ENCODE peak calls at places on chromosomes 1 and 21, in four cellular contexts. G, F, B and R are unnamed samples. For H3K9me3, the result is how much of the 10 kb centered on the place peaks cover.

GRCh38 chr1:232968396-232968795 is 18.0 kb downstream of the NTPCR start:
- DNase-seq in G (no peak), F (no peak), B (no peak), R (no peak)

GRCh38 chr1:157834430-157834829 is 7.2 kb downstream of the CD5L start:
- DNase-seq in F (no peak), B (no peak), G (no peak), R (no peak)

GRCh38 chr1:228500143-228500736 is 13.1 kb downstream of the RNF187 start:
- DNase-seq in F (no peak), G (no peak), B (no peak), R (no peak)

GRCh38 chr1:94971491-94971924 is 44.6 kb upstream of the CNN3 start:
- DNase-seq in G (no peak), B (peak), F (no peak), R (no peak)

GRCh38 chr21:46492851-46493250 is 34.2 kb downstream of the DIP2A start:
- DNase-seq in G (no peak), F (no peak), B (no peak), R (no peak)

GRCh38 chr1:108829498-108829916 is 27.4 kb downstream of the AKNAD1 start:
- DNase-seq in F (no peak), G (no peak), B (peak), R (no peak)

GRCh38 chr1:46615735-46616134 is 876 bp downstream of the MOB3C start:
- DNase-seq in F (no peak), G (no peak), B (no peak), R (no peak)

GRCh38 chr1:31675761-31676160 is 28.1 kb downstream of the COL16A1 start:
- DNase-seq in F (no peak), B (no peak), G (no peak), R (no peak)

GRCh38 chr1:32953495-32953894 is 11.1 kb downstream of the RNF19B start:
- DNase-seq in F (no peak), B (peak), G (no peak), R (no peak)

GRCh38 chr1:115251340-115251748 is 86.7 kb downstream of the NGF start:
- DNase-seq in F (no peak), G (no peak), B (peak), R (no peak)

GRCh38 chr1:160095382-160096105 is 2.9 kb downstream of the IGSF8 start:
- DNase-seq in B (no peak), G (no peak), F (no peak), R (peak)

GRCh38 chr1:240650877-240651276 is 38.9 kb upstream of the GREM2 start:
- DNase-seq in G (no peak), F (no peak), B (no peak), R (no peak)

GRCh38 chr1:3403011-3403345 is 51.5 kb upstream of the ARHGEF16 start:
- DNase-seq in B (no peak), F (no peak), G (no peak), R (no peak)

GRCh38 chr1:172144445-172145060 is 275.9 kb upstream of the C1orf105 start:
- DNase-seq in F (peak), G (peak), B (peak), R (peak)
- H3K4me3 ChIP-seq in F (peak), G (peak), B (peak), R (peak)

DNA sequence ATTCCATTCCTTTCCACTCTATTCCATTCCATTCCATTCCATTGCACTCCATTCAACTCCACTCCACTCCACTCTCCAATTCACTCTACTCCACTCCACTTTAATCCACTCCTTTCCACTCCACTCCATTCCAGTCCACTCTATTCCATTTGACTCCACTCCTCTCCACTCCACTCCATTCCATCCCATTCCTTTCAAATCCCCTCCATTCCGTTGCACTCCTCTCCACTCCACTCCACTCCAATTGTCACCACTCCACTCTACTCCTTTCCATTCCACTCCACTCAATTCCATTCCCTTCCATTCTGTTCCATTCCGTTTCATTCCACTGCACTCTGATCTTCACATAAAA is 2563.7 kb upstream of the TPTE start:
- DNase-seq in G (no peak), B (no peak), F (no peak), R (no peak)
- H3K9me3 ChIP-seq in G (half or more), B (under half), F (half or more), R (under half)

DNA sequence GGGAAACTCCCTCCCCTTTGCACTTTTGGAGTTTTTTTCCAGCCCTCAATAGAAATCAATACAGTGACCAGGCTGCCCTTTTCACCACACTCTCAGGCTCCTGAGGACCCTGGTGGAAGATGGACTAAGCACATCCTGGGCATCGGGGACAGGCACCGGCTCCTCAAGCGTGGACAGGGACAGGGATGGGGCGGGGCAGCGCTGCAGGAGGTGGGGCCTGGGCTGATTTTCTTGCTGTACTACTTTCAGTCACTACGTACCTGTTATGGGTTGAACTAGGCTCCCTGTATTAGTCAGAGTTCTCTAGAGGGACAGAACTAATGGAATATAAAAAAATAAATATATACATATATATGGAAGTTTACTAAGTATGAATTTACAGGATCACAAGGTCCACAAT is 2.5 kb downstream of the MX2 start:
- DNase-seq in F (peak), B (no peak), G (no peak), R (no peak)
- H3K4me3 ChIP-seq in F (no peak), B (no peak), G (no peak), R (no peak)

DNA sequence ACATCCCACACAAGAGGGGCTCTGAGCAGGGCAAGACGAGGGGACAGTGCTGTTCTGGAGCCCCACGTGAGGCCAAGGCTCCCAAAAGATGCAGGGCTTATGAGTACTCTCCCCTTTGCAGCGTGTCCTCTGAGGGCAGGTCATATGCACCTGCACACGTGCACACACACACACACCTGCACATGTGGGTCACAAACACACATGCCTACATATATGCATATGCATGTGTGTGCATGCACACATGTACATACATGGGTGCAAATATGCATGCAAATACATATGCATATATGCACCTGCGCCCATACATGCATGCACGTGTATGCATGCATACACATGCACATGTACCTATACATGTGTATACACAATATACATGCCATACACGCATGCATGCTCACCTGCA is 197.9 kb downstream of the NPHP4 start:
- DNase-seq in G (no peak), B (no peak), F (no peak), R (no peak)
- H3K9me3 ChIP-seq in G (under half), B (half or more), F (under half), R (under half)

GRCh38 chr1:84253041-84253440 is 48.5 kb upstream of the SAMD13 start:
- DNase-seq in B (peak), F (no peak), G (no peak), R (no peak)

GRCh38 chr1:84246228-84246627 is 55.3 kb upstream of the SAMD13 start:
- DNase-seq in F (no peak), G (no peak), B (no peak), R (no peak)

GRCh38 chr1:84250668-84251067 is 50.8 kb upstream of the SAMD13 start:
- DNase-seq in B (no peak), F (no peak), G (no peak), R (no peak)

GRCh38 chr1:84245566-84245965 is 55.9 kb upstream of the SAMD13 start:
- DNase-seq in G (no peak), F (no peak), B (no peak), R (no peak)

GRCh38 chr1:84247425-84248220 is 53.9 kb upstream of the SAMD13 start:
- DNase-seq in B (peak), G (no peak), F (no peak), R (no peak)
- H3K4me3 ChIP-seq in B (no peak), G (no peak), F (no peak), R (no peak)

DNA sequence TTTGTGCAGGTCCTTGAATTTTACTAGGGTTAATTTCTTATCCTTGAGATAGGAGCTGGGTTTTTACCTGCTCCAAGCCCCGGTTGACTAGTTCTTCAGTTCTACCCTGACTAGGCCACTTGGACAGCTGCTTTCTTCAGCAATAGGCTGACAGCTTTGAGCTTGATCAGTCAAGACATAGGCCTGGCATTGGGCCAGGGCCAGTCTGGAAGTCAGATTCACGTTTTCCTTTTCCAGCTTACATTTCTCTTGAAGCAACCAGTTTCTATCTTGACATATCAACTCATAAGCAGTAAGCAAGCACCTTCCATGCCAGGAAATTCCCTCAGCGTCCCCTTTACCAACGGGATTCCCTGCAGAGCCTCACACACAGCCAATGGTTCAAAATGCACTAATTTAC is 63.6 kb upstream of the AJAP1 start:
- DNase-seq in F (peak), B (no peak), G (no peak), R (peak)
- H3K9me3 ChIP-seq in F (under half), B (under half), G (under half), R (under half)

DNA sequence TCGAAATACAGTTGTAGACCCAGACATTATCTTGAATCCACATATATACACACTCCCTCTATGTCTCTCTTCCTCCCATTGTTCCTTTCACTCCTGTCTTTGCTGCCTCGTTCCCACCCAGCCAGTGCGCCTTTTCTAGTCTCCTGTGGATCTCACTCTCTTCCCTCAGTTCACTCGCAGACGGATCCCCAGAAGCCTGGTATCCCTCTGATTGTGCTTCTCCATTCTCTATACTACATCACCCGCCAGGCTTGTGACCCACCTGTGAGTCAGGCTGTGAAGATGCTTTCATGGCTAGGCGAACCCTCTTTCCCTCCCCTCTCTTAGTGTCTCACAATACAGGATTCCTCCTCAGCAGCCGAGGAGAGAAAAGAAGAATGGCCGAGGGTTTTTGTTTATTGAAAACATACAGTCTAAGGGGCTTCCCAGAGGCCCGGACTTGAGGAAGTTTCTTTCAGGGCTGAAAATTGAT is 1.5 kb downstream of the HCN3 start:
- DNase-seq in F (no peak), B (peak), G (no peak), R (no peak)
- H3K4me3 ChIP-seq in F (no peak), B (no peak), G (no peak), R (peak)

GRCh38 chr1:42239555-42239954 is 75.0 kb upstream of the GUCA2A start:
- DNase-seq in B (peak), F (no peak), G (no peak), R (no peak)

GRCh38 chr1:42240964-42241755 is 76.6 kb upstream of the GUCA2A start:
- DNase-seq in G (no peak), F (no peak), B (peak), R (no peak)

GRCh38 chr1:42239041-42239440 is 74.5 kb upstream of the GUCA2A start:
- DNase-seq in G (no peak), B (peak), F (no peak), R (no peak)
- H3K9me3 ChIP-seq in G (under half), B (under half), F (under half), R (under half)